ENCODE peak calls at places on chromosome 11, in four cellular contexts. P is Panc1, O is thoracic aorta, F is fibroblast of lung. B is an unnamed sample.

GRCh38 chr11:94845622-94846021 is 77.5 kb downstream of the AMOTL1 start:
- DNase-seq in P (no peak), O (no peak), F (peak), B (peak)

GRCh38 chr11:76588455-76589325 is 81.9 kb downstream of the LRRC32 start:
- DNase-seq in P (no peak), O (no peak), F (no peak), B (peak)

GRCh38 chr11:106694501-106694900 is 323.8 kb downstream of the GUCY1A2 start:
- DNase-seq in P (no peak), O (no peak), F (no peak), B (no peak)

GRCh38 chr11:18457435-18457834 is 1.8 kb downstream of the LDHAL6A start:
- DNase-seq in P (no peak), O (no peak), F (no peak), B (peak)

GRCh38 chr11:76140912-76141574 is 65.3 kb downstream of the WNT11 start:
- DNase-seq in P (no peak), O (no peak), F (no peak), B (no peak)

GRCh38 chr11:128630367-128631230 is 43.2 kb upstream of the ETS1 start:
- DNase-seq in P (peak), O (peak), F (peak), B (peak)

GRCh38 chr11:46369458-46370152 is 11.9 kb upstream of the MDK start:
- DNase-seq in P (no peak), O (no peak), F (peak), B (peak)

GRCh38 chr11:31763296-31763695 is 47.8 kb downstream of the PAX6 start:
- DNase-seq in P (no peak), O (no peak), F (no peak), B (no peak)

GRCh38 chr11:3127706-3128355 is 37.3 kb downstream of the OSBPL5 start:
- DNase-seq in P (no peak), O (no peak), F (no peak), B (no peak)

GRCh38 chr11:3849297-3849874 is 6.1 kb upstream of the STIM1 start:
- DNase-seq in P (no peak), O (no peak), F (peak), B (peak)

GRCh38 chr11:119195680-119196079 is 10.4 kb downstream of the NHERF4 start:
- DNase-seq in P (no peak), O (no peak), F (peak), B (peak)

GRCh38 chr11:83480251-83480650 is 194.1 kb upstream of the CCDC90B start:
- DNase-seq in P (no peak), O (no peak), F (no peak), B (no peak)

GRCh38 chr11:22331771-22332170 is 6.4 kb upstream of the SLC17A6 start:
- DNase-seq in P (no peak), O (no peak), F (no peak), B (peak)

GRCh38 chr11:32343325-32344008 is 91.9 kb downstream of the WT1 start:
- DNase-seq in P (no peak), O (no peak), F (no peak), B (no peak)

GRCh38 chr11:27055065-27055682 is 14.6 kb downstream of the BBOX1 start:
- DNase-seq in P (no peak), O (no peak), F (peak), B (peak)

GRCh38 chr11:65432686-65433582 is 10.3 kb downstream of the NEAT1 start:
- DNase-seq in P (no peak), O (no peak), F (peak), B (peak)

GRCh38 chr11:6411594-6412031 is 7.3 kb downstream of the APBB1 start:
- DNase-seq in P (no peak), O (no peak), F (no peak), B (no peak)

GRCh38 chr11:126791446-126791845 is 209.1 kb downstream of the KIRREL3 start:
- DNase-seq in P (no peak), O (no peak), F (no peak), B (no peak)

GRCh38 chr11:47178737-47179654 is 2.3 kb upstream of the ARFGAP2 start:
- DNase-seq in P (no peak), O (no peak), F (no peak), B (no peak)

GRCh38 chr11:75233688-75234295 is 6.8 kb upstream of the TPBGL start:
- DNase-seq in P (no peak), O (no peak), F (peak), B (peak)

GRCh38 chr11:100870138-100870537 is 183.1 kb downstream of the ARHGAP42 start:
- DNase-seq in P (no peak), O (no peak), F (no peak), B (no peak)

GRCh38 chr11:87926250-87926970 is 248.8 kb downstream of the RAB38 start:
- DNase-seq in P (peak), O (no peak), F (peak), B (peak)

GRCh38 chr11:117187428-117187798 is 8.9 kb downstream of the SIDT2 start:
- DNase-seq in P (no peak), O (no peak), F (no peak), B (no peak)

GRCh38 chr11:119335091-119335654 is 846 bp downstream of the RNF26 start:
- DNase-seq in P (no peak), O (no peak), F (no peak), B (no peak)

GRCh38 chr11:59283825-59284772 is 71.4 kb upstream of the MPEG1 start:
- DNase-seq in P (peak), O (no peak), F (peak), B (peak)

GRCh38 chr11:107733518-107733917 is 21.7 kb upstream of the SLN start:
- DNase-seq in P (no peak), O (no peak), F (no peak), B (no peak)

GRCh38 chr11:102680945-102681344 is 24.6 kb downstream of the MMP27 start:
- DNase-seq in P (no peak), O (no peak), F (peak), B (peak)

GRCh38 chr11:90220391-90220790 is 2.5 kb downstream of the CHORDC1 start:
- DNase-seq in P (no peak), O (no peak), F (peak), B (peak)

GRCh38 chr11:58592760-58593472 is 14.1 kb downstream of the ZFP91 start:
- DNase-seq in P (no peak), O (no peak), F (no peak), B (peak)

GRCh38 chr11:78010755-78011154 is 12.3 kb downstream of the KCTD14 start:
- DNase-seq in P (no peak), O (no peak), F (no peak), B (no peak)

GRCh38 chr11:6333112-6333511 is 12.8 kb upstream of the CAVIN3 start:
- DNase-seq in P (no peak), O (no peak), F (peak), B (no peak)

GRCh38 chr11:116596346-116597260 is 176.2 kb downstream of the BUD13 start:
- DNase-seq in P (no peak), O (no peak), F (no peak), B (no peak)

GRCh38 chr11:35307221-35307621 is 112.1 kb downstream of the SLC1A2 start:
- DNase-seq in P (no peak), O (no peak), F (no peak), B (no peak)

GRCh38 chr11:6611092-6612007 is 666 bp downstream of the TAF10 start:
- DNase-seq in P (no peak), O (no peak), F (peak), B (peak)

GRCh38 chr11:26420331-26420730 is 88.4 kb downstream of the ANO3 start:
- DNase-seq in P (no peak), O (no peak), F (no peak), B (no peak)

GRCh38 chr11:44178381-44178780 is 82.9 kb downstream of the EXT2 start:
- DNase-seq in P (no peak), O (no peak), F (peak), B (peak)

GRCh38 chr11:57413681-57414080 is 13.2 kb downstream of the SLC43A3 start:
- DNase-seq in P (no peak), O (no peak), F (no peak), B (no peak)

GRCh38 chr11:63708764-63709163 is 27.5 kb downstream of the RTN3 start:
- DNase-seq in P (no peak), O (no peak), F (no peak), B (no peak)

GRCh38 chr11:108551653-108552462 is 41.7 kb downstream of the EXPH5 start:
- DNase-seq in P (no peak), O (no peak), F (peak), B (peak)

GRCh38 chr11:1748467-1749019 is 1.9 kb downstream of the IFITM10 start:
- DNase-seq in P (no peak), O (no peak), F (no peak), B (no peak)
- H3K4me3 ChIP-seq in P (peak), O (peak), F (no peak), B (peak)

DNA sequence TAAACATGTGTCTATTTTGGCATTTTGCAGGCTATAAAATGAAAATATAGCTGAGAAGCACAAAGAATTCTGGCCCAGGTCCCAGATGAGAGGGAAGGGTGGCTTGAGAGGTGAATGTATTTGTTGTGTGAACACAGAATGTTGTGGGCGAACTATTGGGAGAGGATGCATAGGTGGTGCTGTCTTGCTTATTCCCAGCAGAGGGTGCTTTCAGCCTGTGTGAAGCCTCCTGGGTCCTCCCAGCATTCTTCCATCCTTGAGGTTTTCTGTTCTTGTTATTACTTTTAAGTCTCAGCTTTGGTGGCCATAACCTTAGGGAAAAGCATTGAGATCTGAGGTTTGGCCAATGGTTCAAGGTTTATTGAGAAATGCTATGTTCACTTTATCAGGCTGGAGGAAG is 108.7 kb upstream of the SNX19 start:
- DNase-seq in P (no peak), O (no peak), F (peak), B (peak)
- TF ChIP-seq CTCF in P (peak), O (no peak), F (peak), B (peak)

DNA sequence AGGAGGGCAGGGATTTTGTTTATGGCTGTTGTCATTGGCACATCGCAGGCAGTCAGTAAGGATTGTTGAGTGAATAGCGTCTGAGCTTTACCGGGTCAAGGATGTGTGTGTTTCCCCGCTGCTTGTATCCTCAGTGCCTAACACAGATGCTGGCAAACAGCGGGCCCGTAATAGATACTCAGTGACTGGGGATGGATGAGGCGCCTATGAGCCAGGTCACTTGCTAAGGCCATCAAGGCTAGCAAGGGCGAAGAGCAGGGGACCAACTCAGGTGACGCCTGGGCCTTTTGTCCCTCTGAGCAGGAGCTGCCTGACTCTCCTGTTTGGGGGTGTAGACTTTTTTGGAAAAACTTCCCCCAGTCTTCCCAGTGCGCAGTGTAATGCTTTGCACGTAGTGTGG is 118.1 kb downstream of the HIPK3 start:
- DNase-seq in P (no peak), O (no peak), F (no peak), B (no peak)
- H3K4me3 ChIP-seq in P (peak), O (peak), F (peak), B (peak)

GRCh38 chr11:67284811-67285540 is 4.1 kb upstream of the ANKRD13D start:
- DNase-seq in P (no peak), O (no peak), F (no peak), B (no peak)

GRCh38 chr11:67287355-67288197 is 1.5 kb upstream of the ANKRD13D start:
- DNase-seq in P (no peak), O (no peak), F (no peak), B (no peak)

GRCh38 chr11:67285541-67286498 is 3.3 kb upstream of the ANKRD13D start:
- DNase-seq in P (no peak), O (no peak), F (no peak), B (no peak)

GRCh38 chr11:67288198-67288451 is 978 bp upstream of the ANKRD13D start:
- DNase-seq in P (no peak), O (no peak), F (no peak), B (no peak)

DNA sequence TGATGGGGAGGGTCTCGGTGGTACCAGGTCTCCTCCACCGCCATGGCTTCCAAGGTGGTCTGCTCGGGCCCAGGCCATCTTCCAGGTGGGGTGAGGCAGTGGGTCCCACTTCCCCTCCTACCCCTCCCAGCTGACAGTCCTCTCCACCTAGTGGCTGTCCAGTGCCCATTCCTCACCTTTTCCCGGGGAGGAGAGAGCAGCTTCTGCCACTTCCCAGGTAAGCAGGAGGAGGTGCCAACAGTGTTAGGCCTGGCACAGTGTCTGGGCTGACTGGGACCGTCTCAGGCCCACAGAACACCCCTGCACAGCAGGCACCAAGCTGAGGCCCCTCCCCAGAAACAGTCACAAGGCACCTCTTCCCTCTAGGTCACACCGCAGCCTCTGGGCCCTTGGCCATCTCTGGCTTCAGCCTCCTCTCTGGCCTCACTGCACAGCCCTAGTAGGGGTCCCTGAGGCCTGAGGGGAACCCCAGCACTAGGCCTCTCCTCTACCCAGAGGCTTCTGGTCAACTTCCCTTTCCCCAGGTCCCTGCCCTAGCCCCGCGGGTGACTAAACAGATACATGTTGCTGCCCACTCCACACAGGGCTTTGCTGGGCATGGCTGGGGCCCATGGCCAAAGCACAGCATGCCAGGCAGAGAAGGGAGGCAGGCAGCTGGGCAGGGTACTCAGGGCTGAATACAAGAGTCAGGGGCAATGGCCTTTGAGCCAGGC is 2.3 kb upstream of the ANKRD13D start:
- DNase-seq in P (no peak), O (no peak), F (no peak), B (peak)
- TF ChIP-seq CTCF in P (no peak), O (no peak), F (no peak), B (peak)

GRCh38 chr11:14892577-14892976 is 546 bp upstream of the CYP2R1 start:
- DNase-seq in P (no peak), O (no peak), F (no peak), B (no peak)
- H3K4me3 ChIP-seq in P (peak), O (peak), F (peak), B (peak)

GRCh38 chr11:69674886-69675714 is at the start of gene LTO1:
- DNase-seq in P (peak), O (peak), F (peak), B (peak)
- TF ChIP-seq CTCF in P (no peak), O (no peak), F (no peak), B (no peak)

DNA sequence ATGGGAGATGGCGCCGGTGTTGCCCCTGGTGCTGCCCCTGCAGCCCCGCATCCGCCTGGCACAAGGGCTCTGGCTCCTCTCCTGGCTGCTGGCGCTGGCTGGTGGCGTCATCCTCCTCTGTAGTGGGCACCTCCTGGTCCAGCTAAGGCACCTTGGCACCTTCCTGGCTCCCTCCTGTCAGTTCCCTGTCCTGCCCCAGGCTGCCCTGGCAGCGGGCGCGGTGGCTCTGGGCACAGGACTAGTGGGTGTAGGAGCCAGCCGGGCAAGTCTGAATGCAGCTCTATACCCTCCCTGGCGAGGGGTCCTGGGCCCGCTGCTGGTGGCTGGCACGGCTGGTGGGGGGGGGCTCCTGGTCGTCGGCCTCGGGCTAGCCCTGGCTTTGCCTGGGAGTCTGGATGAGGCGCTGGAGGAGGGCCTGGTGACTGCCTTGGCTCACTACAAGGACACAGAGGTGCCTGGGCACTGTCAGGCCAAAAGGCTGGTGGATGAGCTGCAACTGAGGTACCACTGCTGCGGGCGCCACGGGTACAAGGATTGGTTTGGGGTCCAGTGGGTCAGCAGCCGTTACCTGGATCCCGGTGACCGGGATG is 313 bp downstream of the ROM1 start:
- DNase-seq in P (no peak), O (peak), F (no peak), B (no peak)
- H3K4me3 ChIP-seq in P (no peak), O (peak), F (no peak), B (no peak)

GRCh38 chr11:84642500-84642899 is 984.6 kb downstream of the DLG2 start:
- DNase-seq in P (no peak), O (no peak), F (no peak), B (no peak)
- TF ChIP-seq CTCF in P (no peak), O (no peak), F (no peak), B (no peak)